ENCODE peak calls at places on chromosomes 1 and 21, in ten cellular contexts. One of them, this sample, is unnamed.

GRCh38 chr21:32238063-32238462 is 40.8 kb downstream of the MIS18A start:
- DNase-seq in colonic mucosa: no peak
- DNase-seq in ovary: no peak
- DNase-seq in esophagus squamous epithelium: no peak
- DNase-seq in left ventricle myocardium inferior: no peak
- DNase-seq in GM23338: no peak
- DNase-seq in brain microvascular endothelial cell: no peak
- DNase-seq in fibroblast of lung: no peak
- DNase-seq in cardiac muscle cell: no peak
- DNase-seq in bronchial epithelial cell: no peak
- DNase-seq in this sample: no peak

GRCh38 chr1:52637946-52638345 is 5.0 kb downstream of the SHISAL2A start:
- DNase-seq in left ventricle myocardium inferior: no peak
- DNase-seq in GM23338: no peak
- DNase-seq in colonic mucosa: no peak
- DNase-seq in cardiac muscle cell: peak; percentile 8
- DNase-seq in brain microvascular endothelial cell: no peak
- DNase-seq in ovary: no peak
- DNase-seq in bronchial epithelial cell: no peak
- DNase-seq in esophagus squamous epithelium: no peak
- DNase-seq in fibroblast of lung: no peak
- DNase-seq in this sample: no peak

GRCh38 chr1:51664412-51665240 is 47.7 kb downstream of the OSBPL9 start:
- DNase-seq in esophagus squamous epithelium: no peak
- DNase-seq in GM23338: no peak
- DNase-seq in colonic mucosa: no peak
- DNase-seq in cardiac muscle cell: peak; percentile 51
- DNase-seq in bronchial epithelial cell: no peak
- DNase-seq in ovary: no peak
- DNase-seq in brain microvascular endothelial cell: peak; percentile 63
- DNase-seq in left ventricle myocardium inferior: no peak
- DNase-seq in fibroblast of lung: peak; percentile 93
- DNase-seq in this sample: peak; percentile 66

GRCh38 chr1:64470670-64471217 is 815 bp downstream of the CACHD1 start:
- DNase-seq in esophagus squamous epithelium: no peak
- DNase-seq in ovary: peak; percentile 65
- DNase-seq in brain microvascular endothelial cell: no peak
- DNase-seq in cardiac muscle cell: peak; percentile 65
- DNase-seq in fibroblast of lung: peak; percentile 29
- DNase-seq in bronchial epithelial cell: peak; percentile 8
- DNase-seq in GM23338: peak; percentile 55
- DNase-seq in left ventricle myocardium inferior: peak; percentile 25
- DNase-seq in colonic mucosa: peak; percentile 22
- DNase-seq in this sample: no peak

GRCh38 chr1:239538244-239538988 is 152.0 kb downstream of the CHRM3 start:
- DNase-seq in esophagus squamous epithelium: no peak
- DNase-seq in brain microvascular endothelial cell: no peak
- DNase-seq in fibroblast of lung: no peak
- DNase-seq in left ventricle myocardium inferior: no peak
- DNase-seq in ovary: no peak
- DNase-seq in cardiac muscle cell: peak; percentile 44
- DNase-seq in GM23338: no peak
- DNase-seq in colonic mucosa: peak; percentile 19
- DNase-seq in bronchial epithelial cell: no peak
- DNase-seq in this sample: no peak

GRCh38 chr1:20666804-20667203 is 5.6 kb upstream of the DDOST start:
- DNase-seq in ovary: no peak
- DNase-seq in esophagus squamous epithelium: no peak
- DNase-seq in bronchial epithelial cell: peak; percentile 37
- DNase-seq in colonic mucosa: no peak
- DNase-seq in left ventricle myocardium inferior: no peak
- DNase-seq in brain microvascular endothelial cell: no peak
- DNase-seq in cardiac muscle cell: no peak
- DNase-seq in GM23338: no peak
- DNase-seq in fibroblast of lung: peak; percentile 6
- DNase-seq in this sample: no peak

GRCh38 chr1:172466795-172467407 is 23.0 kb upstream of the PIGC start:
- DNase-seq in GM23338: no peak
- DNase-seq in left ventricle myocardium inferior: no peak
- DNase-seq in brain microvascular endothelial cell: no peak
- DNase-seq in colonic mucosa: no peak
- DNase-seq in ovary: no peak
- DNase-seq in fibroblast of lung: peak; percentile 35
- DNase-seq in bronchial epithelial cell: peak; percentile 78
- DNase-seq in esophagus squamous epithelium: no peak
- DNase-seq in cardiac muscle cell: no peak
- DNase-seq in this sample: no peak

GRCh38 chr1:206578959-206579358 is 33.3 kb downstream of the EIF2D start:
- DNase-seq in cardiac muscle cell: no peak
- DNase-seq in colonic mucosa: no peak
- DNase-seq in esophagus squamous epithelium: no peak
- DNase-seq in bronchial epithelial cell: no peak
- DNase-seq in fibroblast of lung: no peak
- DNase-seq in GM23338: no peak
- DNase-seq in brain microvascular endothelial cell: no peak
- DNase-seq in ovary: no peak
- DNase-seq in left ventricle myocardium inferior: no peak
- DNase-seq in this sample: no peak

GRCh38 chr1:115748396-115749130 is 20.0 kb downstream of the CASQ2 start:
- DNase-seq in esophagus squamous epithelium: no peak
- DNase-seq in colonic mucosa: no peak
- DNase-seq in left ventricle myocardium inferior: no peak
- DNase-seq in bronchial epithelial cell: peak; percentile 84
- DNase-seq in brain microvascular endothelial cell: peak; percentile 57
- DNase-seq in ovary: no peak
- DNase-seq in GM23338: no peak
- DNase-seq in cardiac muscle cell: no peak
- DNase-seq in fibroblast of lung: peak; percentile 72
- DNase-seq in this sample: peak; percentile 57

GRCh38 chr1:45356186-45356585 is 15.9 kb upstream of the MUTYH start:
- DNase-seq in left ventricle myocardium inferior: no peak
- DNase-seq in cardiac muscle cell: no peak
- DNase-seq in bronchial epithelial cell: peak; percentile 78
- DNase-seq in esophagus squamous epithelium: no peak
- DNase-seq in brain microvascular endothelial cell: no peak
- DNase-seq in ovary: no peak
- DNase-seq in fibroblast of lung: peak; percentile 16
- DNase-seq in GM23338: no peak
- DNase-seq in colonic mucosa: no peak
- DNase-seq in this sample: no peak

GRCh38 chr1:64550505-64550904 is 80.6 kb downstream of the CACHD1 start:
- DNase-seq in bronchial epithelial cell: peak; percentile 51
- DNase-seq in GM23338: no peak
- DNase-seq in ovary: no peak
- DNase-seq in left ventricle myocardium inferior: no peak
- DNase-seq in fibroblast of lung: no peak
- DNase-seq in brain microvascular endothelial cell: no peak
- DNase-seq in esophagus squamous epithelium: no peak
- DNase-seq in colonic mucosa: no peak
- DNase-seq in cardiac muscle cell: no peak
- DNase-seq in this sample: no peak

GRCh38 chr1:154747841-154748766 is 122.0 kb downstream of the KCNN3 start:
- DNase-seq in ovary: no peak
- DNase-seq in colonic mucosa: no peak
- DNase-seq in esophagus squamous epithelium: no peak
- DNase-seq in cardiac muscle cell: no peak
- DNase-seq in brain microvascular endothelial cell: no peak
- DNase-seq in bronchial epithelial cell: no peak
- DNase-seq in GM23338: no peak
- DNase-seq in fibroblast of lung: peak; percentile 23
- DNase-seq in left ventricle myocardium inferior: peak; percentile 68
- DNase-seq in this sample: no peak

GRCh38 chr1:214808845-214809460 is 206.0 kb downstream of the CENPF start:
- DNase-seq in brain microvascular endothelial cell: peak; percentile 51
- DNase-seq in cardiac muscle cell: peak; percentile 1
- DNase-seq in esophagus squamous epithelium: no peak
- DNase-seq in ovary: no peak
- DNase-seq in fibroblast of lung: peak; percentile 36
- DNase-seq in colonic mucosa: no peak
- DNase-seq in bronchial epithelial cell: peak; percentile 61
- DNase-seq in left ventricle myocardium inferior: no peak
- DNase-seq in GM23338: peak; percentile 64
- DNase-seq in this sample: peak; percentile 55

GRCh38 chr1:183039985-183040447 is 16.8 kb downstream of the LAMC1 start:
- DNase-seq in GM23338: no peak
- DNase-seq in bronchial epithelial cell: peak; percentile 39
- DNase-seq in left ventricle myocardium inferior: no peak
- DNase-seq in fibroblast of lung: peak; percentile 96
- DNase-seq in cardiac muscle cell: no peak
- DNase-seq in colonic mucosa: no peak
- DNase-seq in brain microvascular endothelial cell: peak; percentile 91
- DNase-seq in esophagus squamous epithelium: no peak
- DNase-seq in ovary: no peak
- DNase-seq in this sample: peak; percentile 69

GRCh38 chr1:150484861-150485260 is 2.4 kb upstream of the TARS2 start:
- DNase-seq in GM23338: peak; percentile 33
- DNase-seq in ovary: no peak
- DNase-seq in cardiac muscle cell: no peak
- DNase-seq in fibroblast of lung: peak; percentile 40
- DNase-seq in colonic mucosa: no peak
- DNase-seq in bronchial epithelial cell: peak; percentile 58
- DNase-seq in left ventricle myocardium inferior: no peak
- DNase-seq in brain microvascular endothelial cell: no peak
- DNase-seq in esophagus squamous epithelium: no peak
- DNase-seq in this sample: peak; percentile 30

GRCh38 chr1:84436907-84437667 is 38.8 kb downstream of the DNASE2B start:
- DNase-seq in colonic mucosa: no peak
- DNase-seq in cardiac muscle cell: no peak
- DNase-seq in fibroblast of lung: no peak
- DNase-seq in brain microvascular endothelial cell: no peak
- DNase-seq in GM23338: no peak
- DNase-seq in ovary: no peak
- DNase-seq in bronchial epithelial cell: no peak
- DNase-seq in esophagus squamous epithelium: no peak
- DNase-seq in left ventricle myocardium inferior: no peak
- DNase-seq in this sample: no peak

GRCh38 chr1:84442256-84442655 is 36.8 kb upstream of the RPF1 start:
- DNase-seq in bronchial epithelial cell: peak; percentile 96
- DNase-seq in cardiac muscle cell: peak; percentile 28
- DNase-seq in left ventricle myocardium inferior: no peak
- DNase-seq in brain microvascular endothelial cell: peak; percentile 74
- DNase-seq in esophagus squamous epithelium: no peak
- DNase-seq in colonic mucosa: no peak
- DNase-seq in fibroblast of lung: peak; percentile 91
- DNase-seq in ovary: no peak
- DNase-seq in GM23338: peak; percentile 7
- DNase-seq in this sample: peak; percentile 88
- TF ChIP-seq CTCF in bronchial epithelial cell: peak; percentile 44
- TF ChIP-seq CTCF in cardiac muscle cell: peak; percentile 52
- TF ChIP-seq CTCF in left ventricle myocardium inferior: peak; percentile 61
- TF ChIP-seq CTCF in brain microvascular endothelial cell: peak; percentile 42
- TF ChIP-seq CTCF in esophagus squamous epithelium: peak; percentile 40
- TF ChIP-seq CTCF in colonic mucosa: peak; percentile 39
- TF ChIP-seq CTCF in fibroblast of lung: peak; percentile 37
- TF ChIP-seq CTCF in ovary: no peak
- TF ChIP-seq CTCF in GM23338: peak; percentile 29
- TF ChIP-seq CTCF in this sample: peak; percentile 82

DNA sequence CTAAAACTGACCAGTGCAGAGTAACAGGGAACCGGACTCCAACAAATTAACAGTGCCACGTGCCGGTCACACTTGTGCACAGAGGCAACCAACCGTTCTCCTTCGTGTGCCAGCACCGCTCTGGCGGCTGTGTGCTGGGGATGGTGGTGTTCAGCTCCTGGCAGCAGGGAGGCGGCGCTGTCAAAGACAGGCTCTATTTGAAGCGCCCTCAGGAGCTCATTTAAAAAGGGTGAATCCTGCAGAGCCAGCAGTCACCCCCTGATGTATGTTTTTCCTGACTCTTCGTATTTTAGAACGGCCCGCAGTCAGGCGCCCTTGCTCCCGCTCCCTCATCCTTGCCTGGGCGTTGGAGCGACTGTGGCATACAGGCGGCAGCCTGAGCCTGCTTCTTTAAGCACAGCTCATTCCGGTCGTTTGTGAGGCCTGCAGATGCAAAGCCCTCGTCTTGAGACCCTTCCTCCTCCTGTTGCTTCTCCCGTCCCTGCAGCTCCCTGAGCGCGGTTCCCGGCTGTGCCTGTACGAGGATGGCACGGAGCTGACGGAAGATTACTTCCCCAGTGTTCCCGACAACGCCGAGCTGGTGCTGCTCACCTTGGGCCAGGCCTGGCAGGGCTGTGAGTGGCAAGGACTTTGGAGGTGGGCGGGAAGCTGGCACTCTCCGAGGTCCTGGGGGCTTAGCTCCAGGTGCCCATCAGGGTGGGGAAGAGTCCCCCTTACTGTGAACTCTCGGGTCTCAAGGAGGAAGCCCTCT is 1.1 kb downstream of the DFFB start:
- DNase-seq in esophagus squamous epithelium: no peak
- DNase-seq in colonic mucosa: no peak
- DNase-seq in bronchial epithelial cell: peak; percentile 23
- DNase-seq in fibroblast of lung: peak; percentile 32
- DNase-seq in brain microvascular endothelial cell: peak; percentile 13
- DNase-seq in cardiac muscle cell: peak; percentile 17
- DNase-seq in GM23338: peak; percentile 50
- DNase-seq in left ventricle myocardium inferior: no peak
- DNase-seq in ovary: no peak
- DNase-seq in this sample: peak; percentile 4
- TF ChIP-seq CTCF in esophagus squamous epithelium: no peak
- TF ChIP-seq CTCF in colonic mucosa: no peak
- TF ChIP-seq CTCF in bronchial epithelial cell: peak; percentile 27
- TF ChIP-seq CTCF in fibroblast of lung: no peak
- TF ChIP-seq CTCF in brain microvascular endothelial cell: peak; percentile 51
- TF ChIP-seq CTCF in cardiac muscle cell: peak; percentile 26
- TF ChIP-seq CTCF in GM23338: no peak
- TF ChIP-seq CTCF in left ventricle myocardium inferior: no peak
- TF ChIP-seq CTCF in ovary: no peak
- TF ChIP-seq CTCF in this sample: no peak

DNA sequence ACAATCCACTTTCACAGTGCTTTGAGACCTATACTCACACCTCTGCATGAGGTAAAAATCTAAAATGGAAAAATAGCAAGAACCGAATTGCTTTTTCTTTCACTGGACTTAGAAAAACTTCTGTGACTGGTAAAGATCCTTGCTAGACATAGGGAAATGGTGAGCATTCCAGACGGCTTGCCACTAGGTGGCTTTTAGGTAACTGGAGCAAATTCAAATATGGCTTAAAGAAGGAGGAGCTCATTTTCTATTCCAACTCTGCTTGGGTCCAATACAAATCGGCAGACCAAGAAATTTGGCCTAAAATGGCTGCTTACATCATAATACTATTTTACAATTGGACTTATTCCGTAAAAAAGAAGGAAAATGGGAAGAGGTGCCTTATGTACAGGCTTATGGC is 977.9 kb downstream of the ADGRL2 start:
- DNase-seq in bronchial epithelial cell: peak; percentile 26
- DNase-seq in esophagus squamous epithelium: no peak
- DNase-seq in colonic mucosa: no peak
- DNase-seq in fibroblast of lung: no peak
- DNase-seq in cardiac muscle cell: peak; percentile 7
- DNase-seq in brain microvascular endothelial cell: peak; percentile 8
- DNase-seq in GM23338: peak; percentile 66
- DNase-seq in ovary: no peak
- DNase-seq in left ventricle myocardium inferior: no peak
- DNase-seq in this sample: no peak
- TF ChIP-seq CTCF in bronchial epithelial cell: peak; percentile 54
- TF ChIP-seq CTCF in esophagus squamous epithelium: no peak
- TF ChIP-seq CTCF in colonic mucosa: no peak
- TF ChIP-seq CTCF in fibroblast of lung: no peak
- TF ChIP-seq CTCF in cardiac muscle cell: no peak
- TF ChIP-seq CTCF in brain microvascular endothelial cell: peak; percentile 46
- TF ChIP-seq CTCF in GM23338: peak; percentile 72
- TF ChIP-seq CTCF in ovary: no peak
- TF ChIP-seq CTCF in left ventricle myocardium inferior: peak; percentile 15
- TF ChIP-seq CTCF in this sample: no peak

GRCh38 chr1:218259800-218260199 is 25.3 kb upstream of the RRP15 start:
- DNase-seq in fibroblast of lung: peak; percentile 3
- DNase-seq in colonic mucosa: no peak
- DNase-seq in bronchial epithelial cell: peak; percentile 21
- DNase-seq in GM23338: peak; percentile 75
- DNase-seq in ovary: no peak
- DNase-seq in brain microvascular endothelial cell: no peak
- DNase-seq in esophagus squamous epithelium: no peak
- DNase-seq in cardiac muscle cell: peak; percentile 33
- DNase-seq in left ventricle myocardium inferior: no peak
- DNase-seq in this sample: no peak
- TF ChIP-seq CTCF in fibroblast of lung: no peak
- TF ChIP-seq CTCF in colonic mucosa: no peak
- TF ChIP-seq CTCF in bronchial epithelial cell: peak; percentile 41
- TF ChIP-seq CTCF in GM23338: peak; percentile 71
- TF ChIP-seq CTCF in ovary: no peak
- TF ChIP-seq CTCF in brain microvascular endothelial cell: peak; percentile 52
- TF ChIP-seq CTCF in esophagus squamous epithelium: no peak
- TF ChIP-seq CTCF in cardiac muscle cell: no peak
- TF ChIP-seq CTCF in left ventricle myocardium inferior: no peak
- TF ChIP-seq CTCF in this sample: peak; percentile 46

This sample was measured in HFFc6.